ENCODE peak calls at places on chromosomes 5 and 9, in ten cellular contexts. One of them, this sample, is unnamed.
A peak's percentile ranks its signal among the peaks of the same experiment; 100 is the strongest.

GRCh38 chr5:109394806-109395205 is 15.0 kb downstream of the PJA2 start:
- DNase-seq in upper lobe of left lung: no peak
- DNase-seq in GM12892: no peak
- DNase-seq in stomach: no peak
- DNase-seq in HL-60: no peak
- DNase-seq in HepG2: no peak
- DNase-seq in Panc1: no peak
- DNase-seq in prostate gland: no peak
- DNase-seq in transverse colon: no peak
- DNase-seq in suprapubic skin: no peak
- DNase-seq in this sample: no peak

GRCh38 chr5:134136771-134137170 is 22.3 kb downstream of the TCF7 start:
- DNase-seq in Panc1: no peak
- DNase-seq in stomach: peak; percentile 15
- DNase-seq in transverse colon: peak; percentile 3
- DNase-seq in suprapubic skin: peak; percentile 41
- DNase-seq in upper lobe of left lung: peak; percentile 12
- DNase-seq in prostate gland: no peak
- DNase-seq in HepG2: no peak
- DNase-seq in GM12892: no peak
- DNase-seq in HL-60: no peak
- DNase-seq in this sample: no peak

GRCh38 chr9:113153599-113153998 is 2.8 kb downstream of the SLC31A2 start:
- DNase-seq in suprapubic skin: no peak
- DNase-seq in transverse colon: no peak
- DNase-seq in Panc1: no peak
- DNase-seq in prostate gland: no peak
- DNase-seq in HL-60: no peak
- DNase-seq in stomach: no peak
- DNase-seq in GM12892: no peak
- DNase-seq in upper lobe of left lung: no peak
- DNase-seq in HepG2: no peak
- DNase-seq in this sample: no peak

GRCh38 chr5:117065161-117065560 is 490.5 kb upstream of the SEMA6A start:
- DNase-seq in upper lobe of left lung: no peak
- DNase-seq in GM12892: no peak
- DNase-seq in suprapubic skin: no peak
- DNase-seq in Panc1: no peak
- DNase-seq in prostate gland: no peak
- DNase-seq in transverse colon: no peak
- DNase-seq in HepG2: no peak
- DNase-seq in stomach: no peak
- DNase-seq in HL-60: no peak
- DNase-seq in this sample: no peak

GRCh38 chr9:35057271-35057620 is 15.2 kb downstream of the VCP start:
- DNase-seq in prostate gland: no peak
- DNase-seq in GM12892: no peak
- DNase-seq in suprapubic skin: no peak
- DNase-seq in transverse colon: no peak
- DNase-seq in HepG2: no peak
- DNase-seq in upper lobe of left lung: no peak
- DNase-seq in Panc1: no peak
- DNase-seq in HL-60: no peak
- DNase-seq in stomach: no peak
- DNase-seq in this sample: no peak

GRCh38 chr5:62786099-62786498 is 207.5 kb downstream of the LRRC70 start:
- DNase-seq in suprapubic skin: no peak
- DNase-seq in transverse colon: no peak
- DNase-seq in Panc1: no peak
- DNase-seq in stomach: no peak
- DNase-seq in HepG2: no peak
- DNase-seq in GM12892: no peak
- DNase-seq in upper lobe of left lung: no peak
- DNase-seq in HL-60: no peak
- DNase-seq in prostate gland: no peak
- DNase-seq in this sample: no peak

GRCh38 chr5:80622756-80623155 is 31.7 kb upstream of the MSH3 start:
- DNase-seq in Panc1: no peak
- DNase-seq in upper lobe of left lung: no peak
- DNase-seq in GM12892: no peak
- DNase-seq in HepG2: no peak
- DNase-seq in prostate gland: peak; percentile 10
- DNase-seq in HL-60: no peak
- DNase-seq in transverse colon: no peak
- DNase-seq in suprapubic skin: no peak
- DNase-seq in stomach: no peak
- DNase-seq in this sample: no peak

GRCh38 chr5:54689411-54690251 is 172.1 kb downstream of the SNX18 start:
- DNase-seq in GM12892: no peak
- DNase-seq in transverse colon: no peak
- DNase-seq in upper lobe of left lung: no peak
- DNase-seq in HL-60: no peak
- DNase-seq in Panc1: no peak
- DNase-seq in suprapubic skin: no peak
- DNase-seq in stomach: no peak
- DNase-seq in prostate gland: no peak
- DNase-seq in HepG2: no peak
- DNase-seq in this sample: no peak

GRCh38 chr5:76755779-76756637 is 40.1 kb downstream of the F2R start:
- DNase-seq in GM12892: no peak
- DNase-seq in HL-60: no peak
- DNase-seq in HepG2: peak; percentile 88
- DNase-seq in prostate gland: no peak
- DNase-seq in Panc1: no peak
- DNase-seq in suprapubic skin: no peak
- DNase-seq in upper lobe of left lung: no peak
- DNase-seq in transverse colon: no peak
- DNase-seq in stomach: no peak
- DNase-seq in this sample: no peak

GRCh38 chr5:135179308-135179980 is 145.4 kb upstream of the PITX1 start:
- DNase-seq in transverse colon: no peak
- DNase-seq in Panc1: no peak
- DNase-seq in upper lobe of left lung: no peak
- DNase-seq in prostate gland: no peak
- DNase-seq in HL-60: no peak
- DNase-seq in suprapubic skin: no peak
- DNase-seq in HepG2: peak; percentile 35
- DNase-seq in GM12892: no peak
- DNase-seq in stomach: no peak
- DNase-seq in this sample: no peak

GRCh38 chr9:91420471-91421021 is 3.1 kb downstream of the NFIL3 start:
- DNase-seq in HepG2: peak; percentile 9
- DNase-seq in suprapubic skin: no peak
- DNase-seq in GM12892: no peak
- DNase-seq in transverse colon: no peak
- DNase-seq in HL-60: no peak
- DNase-seq in prostate gland: peak; percentile 3
- DNase-seq in upper lobe of left lung: no peak
- DNase-seq in Panc1: no peak
- DNase-seq in stomach: no peak
- DNase-seq in this sample: no peak

GRCh38 chr9:91417602-91418218 is 5.9 kb downstream of the NFIL3 start:
- DNase-seq in Panc1: no peak
- DNase-seq in prostate gland: peak; percentile 3
- DNase-seq in suprapubic skin: no peak
- DNase-seq in stomach: no peak
- DNase-seq in upper lobe of left lung: no peak
- DNase-seq in HepG2: no peak
- DNase-seq in GM12892: no peak
- DNase-seq in HL-60: no peak
- DNase-seq in transverse colon: no peak
- DNase-seq in this sample: no peak

GRCh38 chr9:91421987-91422765 is 1.5 kb downstream of the NFIL3 start:
- DNase-seq in prostate gland: peak; percentile 13
- DNase-seq in stomach: no peak
- DNase-seq in Panc1: no peak
- DNase-seq in suprapubic skin: no peak
- DNase-seq in HL-60: no peak
- DNase-seq in upper lobe of left lung: no peak
- DNase-seq in transverse colon: peak; percentile 23
- DNase-seq in GM12892: no peak
- DNase-seq in HepG2: peak; percentile 40
- DNase-seq in this sample: peak; percentile 29

GRCh38 chr9:91421022-91421765 is 2.4 kb downstream of the NFIL3 start:
- DNase-seq in HepG2: peak; percentile 36
- DNase-seq in upper lobe of left lung: peak; percentile 45
- DNase-seq in Panc1: no peak
- DNase-seq in prostate gland: peak; percentile 29
- DNase-seq in suprapubic skin: no peak
- DNase-seq in transverse colon: peak; percentile 30
- DNase-seq in HL-60: no peak
- DNase-seq in stomach: no peak
- DNase-seq in GM12892: no peak
- DNase-seq in this sample: peak; percentile 87

GRCh38 chr9:91419222-91420191 is 4.1 kb downstream of the NFIL3 start:
- DNase-seq in transverse colon: peak; percentile 57
- DNase-seq in stomach: peak; percentile 53
- DNase-seq in upper lobe of left lung: peak; percentile 91
- DNase-seq in prostate gland: peak; percentile 16
- DNase-seq in suprapubic skin: no peak
- DNase-seq in GM12892: no peak
- DNase-seq in Panc1: peak; percentile 92
- DNase-seq in HepG2: peak; percentile 92
- DNase-seq in HL-60: peak; percentile 92
- DNase-seq in this sample: peak; percentile 16
- TF ChIP-seq POLR2AphosphoS5 in transverse colon: peak; percentile 62
- TF ChIP-seq POLR2AphosphoS5 in stomach: peak; percentile 91
- TF ChIP-seq POLR2AphosphoS5 in upper lobe of left lung: peak; percentile 84
- TF ChIP-seq POLR2AphosphoS5 in prostate gland: peak; percentile 59
- TF ChIP-seq POLR2AphosphoS5 in suprapubic skin: peak; percentile 59
- TF ChIP-seq POLR2AphosphoS5 in GM12892: no peak
- TF ChIP-seq POLR2AphosphoS5 in Panc1: no peak
- TF ChIP-seq POLR2AphosphoS5 in HepG2: peak; percentile 56
- TF ChIP-seq POLR2AphosphoS5 in HL-60: peak; percentile 81
- TF ChIP-seq POLR2AphosphoS5 in this sample: peak; percentile 13

GRCh38 chr9:94865599-94866456 is 139.3 kb downstream of the AOPEP start:
- DNase-seq in HL-60: no peak
- DNase-seq in stomach: peak; percentile 37
- DNase-seq in upper lobe of left lung: no peak
- DNase-seq in suprapubic skin: no peak
- DNase-seq in HepG2: no peak
- DNase-seq in transverse colon: no peak
- DNase-seq in prostate gland: no peak
- DNase-seq in Panc1: no peak
- DNase-seq in GM12892: no peak
- DNase-seq in this sample: peak; percentile 58
- TF ChIP-seq POLR2AphosphoS5 in HL-60: no peak
- TF ChIP-seq POLR2AphosphoS5 in stomach: peak; percentile 36
- TF ChIP-seq POLR2AphosphoS5 in upper lobe of left lung: no peak
- TF ChIP-seq POLR2AphosphoS5 in suprapubic skin: no peak
- TF ChIP-seq POLR2AphosphoS5 in HepG2: no peak
- TF ChIP-seq POLR2AphosphoS5 in transverse colon: no peak
- TF ChIP-seq POLR2AphosphoS5 in prostate gland: peak; percentile 4
- TF ChIP-seq POLR2AphosphoS5 in Panc1: no peak
- TF ChIP-seq POLR2AphosphoS5 in GM12892: no peak
- TF ChIP-seq POLR2AphosphoS5 in this sample: peak; percentile 31

GRCh38 chr9:128066713-128067621 is at the start of gene NAIF1:
- DNase-seq in HepG2: peak; percentile 99
- DNase-seq in transverse colon: peak; percentile 97
- DNase-seq in Panc1: peak; percentile 95
- DNase-seq in stomach: peak; percentile 97
- DNase-seq in upper lobe of left lung: peak; percentile 99
- DNase-seq in prostate gland: peak; percentile 98
- DNase-seq in GM12892: peak; percentile 92
- DNase-seq in HL-60: peak; percentile 100
- DNase-seq in suprapubic skin: peak; percentile 98
- DNase-seq in this sample: peak; percentile 95
- TF ChIP-seq POLR2AphosphoS5 in HepG2: no peak
- TF ChIP-seq POLR2AphosphoS5 in transverse colon: peak; percentile 74
- TF ChIP-seq POLR2AphosphoS5 in Panc1: no peak
- TF ChIP-seq POLR2AphosphoS5 in stomach: peak; percentile 93
- TF ChIP-seq POLR2AphosphoS5 in upper lobe of left lung: peak; percentile 75
- TF ChIP-seq POLR2AphosphoS5 in prostate gland: peak; percentile 96
- TF ChIP-seq POLR2AphosphoS5 in GM12892: no peak
- TF ChIP-seq POLR2AphosphoS5 in HL-60: peak; percentile 33
- TF ChIP-seq POLR2AphosphoS5 in suprapubic skin: peak; percentile 31
- TF ChIP-seq POLR2AphosphoS5 in this sample: peak; percentile 44

GRCh38 chr9:76898786-76899185 is 7.1 kb downstream of the PRUNE2 start:
- DNase-seq in prostate gland: no peak
- DNase-seq in transverse colon: no peak
- DNase-seq in stomach: no peak
- DNase-seq in HepG2: no peak
- DNase-seq in HL-60: no peak
- DNase-seq in Panc1: no peak
- DNase-seq in upper lobe of left lung: no peak
- DNase-seq in GM12892: no peak
- DNase-seq in suprapubic skin: no peak
- DNase-seq in this sample: no peak
- TF ChIP-seq POLR2AphosphoS5 in prostate gland: no peak
- TF ChIP-seq POLR2AphosphoS5 in transverse colon: peak; percentile 10
- TF ChIP-seq POLR2AphosphoS5 in stomach: no peak
- TF ChIP-seq POLR2AphosphoS5 in HepG2: no peak
- TF ChIP-seq POLR2AphosphoS5 in HL-60: no peak
- TF ChIP-seq POLR2AphosphoS5 in Panc1: no peak
- TF ChIP-seq POLR2AphosphoS5 in upper lobe of left lung: no peak
- TF ChIP-seq POLR2AphosphoS5 in GM12892: no peak
- TF ChIP-seq POLR2AphosphoS5 in suprapubic skin: no peak
- TF ChIP-seq POLR2AphosphoS5 in this sample: no peak

GRCh38 chr9:114372971-114373591 is 14.7 kb downstream of the AKNA start:
- DNase-seq in HL-60: peak; percentile 94
- DNase-seq in suprapubic skin: no peak
- DNase-seq in transverse colon: peak; percentile 83
- DNase-seq in GM12892: peak; percentile 78
- DNase-seq in prostate gland: no peak
- DNase-seq in stomach: peak; percentile 69
- DNase-seq in HepG2: no peak
- DNase-seq in Panc1: no peak
- DNase-seq in upper lobe of left lung: peak; percentile 90
- DNase-seq in this sample: no peak
- TF ChIP-seq POLR2AphosphoS5 in HL-60: peak; percentile 98
- TF ChIP-seq POLR2AphosphoS5 in suprapubic skin: no peak
- TF ChIP-seq POLR2AphosphoS5 in transverse colon: peak; percentile 27
- TF ChIP-seq POLR2AphosphoS5 in GM12892: peak; percentile 70
- TF ChIP-seq POLR2AphosphoS5 in prostate gland: no peak
- TF ChIP-seq POLR2AphosphoS5 in stomach: peak; percentile 52
- TF ChIP-seq POLR2AphosphoS5 in HepG2: no peak
- TF ChIP-seq POLR2AphosphoS5 in Panc1: no peak
- TF ChIP-seq POLR2AphosphoS5 in upper lobe of left lung: peak; percentile 77
- TF ChIP-seq POLR2AphosphoS5 in this sample: no peak

This sample was measured in SK-N-SH.